ENCODE peak calls at places on chromosomes 6 and 20, in seven cellular contexts. One of them, this sample, is unnamed.
A peak's percentile ranks its signal among the peaks of the same experiment; 100 is the strongest.

GRCh38 chr20:57223648-57224489 is 42.6 kb downstream of the BMP7 start:
- DNase-seq in A549: no peak
- DNase-seq in H1: no peak
- DNase-seq in sigmoid colon: no peak
- DNase-seq in stomach: no peak
- DNase-seq in suprapubic skin: peak; percentile 89
- DNase-seq in tibial nerve: peak; percentile 70
- DNase-seq in this sample: no peak

GRCh38 chr20:1944345-1945099 is 49.3 kb downstream of the SIRPA start:
- DNase-seq in sigmoid colon: peak; percentile 53
- DNase-seq in H1: no peak
- DNase-seq in stomach: no peak
- DNase-seq in suprapubic skin: no peak
- DNase-seq in A549: no peak
- DNase-seq in tibial nerve: no peak
- DNase-seq in this sample: no peak

GRCh38 chr6:158042245-158042798 is 60.7 kb downstream of the SYNJ2 start:
- DNase-seq in H1: no peak
- DNase-seq in suprapubic skin: peak; percentile 77
- DNase-seq in sigmoid colon: peak; percentile 79
- DNase-seq in tibial nerve: no peak
- DNase-seq in A549: no peak
- DNase-seq in stomach: peak; percentile 79
- DNase-seq in this sample: peak; percentile 89

GRCh38 chr6:116392158-116393032 is 21.6 kb downstream of the DSE start:
- DNase-seq in stomach: no peak
- DNase-seq in suprapubic skin: no peak
- DNase-seq in sigmoid colon: no peak
- DNase-seq in H1: no peak
- DNase-seq in A549: no peak
- DNase-seq in tibial nerve: no peak
- DNase-seq in this sample: no peak

GRCh38 chr6:44388135-44388487 is 605 bp downstream of the CDC5L start:
- DNase-seq in A549: no peak
- DNase-seq in sigmoid colon: no peak
- DNase-seq in tibial nerve: peak; percentile 26
- DNase-seq in H1: no peak
- DNase-seq in suprapubic skin: no peak
- DNase-seq in stomach: no peak
- DNase-seq in this sample: peak; percentile 36

GRCh38 chr6:144036064-144036873 is 28.2 kb upstream of the PLAGL1 start:
- DNase-seq in A549: no peak
- DNase-seq in sigmoid colon: no peak
- DNase-seq in tibial nerve: no peak
- DNase-seq in suprapubic skin: no peak
- DNase-seq in H1: no peak
- DNase-seq in stomach: no peak
- DNase-seq in this sample: no peak

GRCh38 chr6:9657994-9658393 is 756.9 kb downstream of the TFAP2A start:
- DNase-seq in tibial nerve: no peak
- DNase-seq in suprapubic skin: no peak
- DNase-seq in H1: no peak
- DNase-seq in sigmoid colon: no peak
- DNase-seq in stomach: no peak
- DNase-seq in A549: no peak
- DNase-seq in this sample: no peak

GRCh38 chr6:115643762-115644161 is 416.9 kb downstream of the FRK start:
- DNase-seq in A549: no peak
- DNase-seq in suprapubic skin: no peak
- DNase-seq in H1: no peak
- DNase-seq in tibial nerve: no peak
- DNase-seq in sigmoid colon: no peak
- DNase-seq in stomach: no peak
- DNase-seq in this sample: no peak

GRCh38 chr6:151475653-151476523 is 17.9 kb upstream of the CCDC170 start:
- DNase-seq in A549: peak; percentile 25
- DNase-seq in sigmoid colon: no peak
- DNase-seq in tibial nerve: no peak
- DNase-seq in stomach: peak; percentile 38
- DNase-seq in suprapubic skin: no peak
- DNase-seq in H1: peak; percentile 62
- DNase-seq in this sample: peak; percentile 56

GRCh38 chr6:167493961-167494697 is 169.2 kb downstream of the TTLL2 start:
- DNase-seq in sigmoid colon: peak; percentile 60
- DNase-seq in A549: no peak
- DNase-seq in tibial nerve: peak; percentile 65
- DNase-seq in H1: no peak
- DNase-seq in suprapubic skin: no peak
- DNase-seq in stomach: no peak
- DNase-seq in this sample: no peak

GRCh38 chr20:23228912-23229311 is 121.7 kb upstream of the NXT1 start:
- DNase-seq in H1: peak; percentile 11
- DNase-seq in A549: no peak
- DNase-seq in stomach: no peak
- DNase-seq in sigmoid colon: no peak
- DNase-seq in tibial nerve: no peak
- DNase-seq in suprapubic skin: no peak
- DNase-seq in this sample: no peak

GRCh38 chr20:31764641-31765305 is 25.7 kb downstream of the TPX2 start:
- DNase-seq in sigmoid colon: no peak
- DNase-seq in H1: no peak
- DNase-seq in A549: no peak
- DNase-seq in suprapubic skin: no peak
- DNase-seq in stomach: no peak
- DNase-seq in tibial nerve: no peak
- DNase-seq in this sample: no peak

GRCh38 chr6:1079525-1079924 is 232.4 kb upstream of the FOXQ1 start:
- DNase-seq in sigmoid colon: no peak
- DNase-seq in H1: no peak
- DNase-seq in suprapubic skin: no peak
- DNase-seq in tibial nerve: no peak
- DNase-seq in A549: no peak
- DNase-seq in stomach: peak; percentile 70
- DNase-seq in this sample: no peak

GRCh38 chr6:142907017-142907470 is 37.9 kb downstream of the HIVEP2 start:
- DNase-seq in sigmoid colon: no peak
- DNase-seq in tibial nerve: no peak
- DNase-seq in H1: no peak
- DNase-seq in suprapubic skin: no peak
- DNase-seq in stomach: no peak
- DNase-seq in A549: no peak
- DNase-seq in this sample: no peak

GRCh38 chr20:37941332-37941731 is 38.4 kb downstream of the VSTM2L start:
- DNase-seq in stomach: peak; percentile 24
- DNase-seq in A549: peak; percentile 40
- DNase-seq in tibial nerve: no peak
- DNase-seq in sigmoid colon: no peak
- DNase-seq in H1: peak; percentile 57
- DNase-seq in suprapubic skin: peak; percentile 27
- DNase-seq in this sample: peak; percentile 58

DNA sequence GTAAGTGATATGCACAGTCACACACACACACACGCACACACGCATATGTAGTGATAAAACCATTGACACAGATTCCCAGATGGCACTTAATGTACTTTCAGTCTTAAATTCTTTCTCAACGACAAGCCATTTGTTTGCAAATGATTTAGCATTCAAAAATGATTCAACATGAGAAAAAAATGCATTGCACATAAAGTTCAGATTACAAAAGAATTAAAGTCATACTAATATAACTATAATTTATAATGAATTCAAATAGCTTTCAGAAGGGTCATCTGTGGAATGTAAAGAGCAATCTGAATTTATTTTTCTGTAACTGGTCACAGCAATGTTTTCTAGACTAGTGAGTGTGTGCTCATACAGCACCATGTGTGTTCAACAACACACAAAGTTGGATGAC is 521.6 kb upstream of the ZNF337 start:
- DNase-seq in H1: no peak
- DNase-seq in suprapubic skin: no peak
- DNase-seq in stomach: no peak
- DNase-seq in sigmoid colon: no peak
- DNase-seq in A549: no peak
- DNase-seq in tibial nerve: no peak
- DNase-seq in this sample: no peak
- TF ChIP-seq EP300 in H1: no peak
- TF ChIP-seq EP300 in suprapubic skin: no peak
- TF ChIP-seq EP300 in stomach: no peak
- TF ChIP-seq EP300 in sigmoid colon: no peak
- TF ChIP-seq EP300 in A549: no peak
- TF ChIP-seq EP300 in tibial nerve: no peak
- TF ChIP-seq EP300 in this sample: peak; percentile 68

DNA sequence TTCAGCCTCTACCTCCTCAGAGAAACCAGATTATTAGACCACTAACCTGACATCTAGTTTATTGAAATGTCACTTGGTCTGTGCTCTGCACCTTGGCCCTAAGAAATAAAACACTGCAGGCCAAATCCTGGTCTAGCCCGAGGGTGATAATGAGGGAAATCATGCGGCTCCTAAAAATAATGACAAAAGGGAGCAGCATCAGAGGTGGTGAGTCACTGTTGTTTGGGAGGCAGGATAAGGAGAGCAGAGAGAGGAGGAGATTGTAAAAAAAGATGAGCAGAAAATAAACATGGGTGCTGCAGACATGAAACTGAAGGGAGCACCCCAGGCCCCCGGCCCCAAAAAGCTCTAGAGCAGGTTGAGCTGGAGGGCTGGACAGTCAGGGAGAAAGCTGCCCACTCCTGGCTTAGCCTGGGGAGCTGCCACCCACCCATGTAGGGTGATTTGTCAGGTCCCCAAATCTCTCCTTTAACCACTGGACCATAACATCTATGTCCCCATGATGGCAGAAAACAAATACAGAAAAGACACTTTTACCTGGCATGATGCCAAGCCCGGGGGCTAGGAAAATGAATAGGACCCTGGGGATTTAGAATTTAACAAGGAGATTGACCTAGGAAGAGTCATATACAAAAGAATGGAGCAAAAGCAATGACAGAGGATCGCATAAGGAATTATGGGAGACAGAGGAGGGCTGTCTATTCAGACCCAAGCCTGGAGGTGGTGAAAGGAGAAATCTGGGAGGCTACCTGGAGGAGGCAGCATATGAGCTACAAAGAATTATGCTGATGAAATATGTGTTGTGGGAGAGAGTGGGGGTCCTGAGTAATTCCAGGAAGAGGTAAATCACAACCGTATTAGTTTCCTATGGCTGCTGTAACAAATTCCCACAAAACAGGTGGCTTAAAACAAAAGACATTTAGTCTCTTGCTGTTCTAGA is 103.7 kb downstream of the SNAP25 start:
- DNase-seq in suprapubic skin: no peak
- DNase-seq in A549: no peak
- DNase-seq in sigmoid colon: no peak
- DNase-seq in stomach: no peak
- DNase-seq in tibial nerve: no peak
- DNase-seq in H1: no peak
- DNase-seq in this sample: peak; percentile 9
- TF ChIP-seq EP300 in suprapubic skin: no peak
- TF ChIP-seq EP300 in A549: no peak
- TF ChIP-seq EP300 in sigmoid colon: no peak
- TF ChIP-seq EP300 in stomach: no peak
- TF ChIP-seq EP300 in tibial nerve: no peak
- TF ChIP-seq EP300 in H1: no peak
- TF ChIP-seq EP300 in this sample: no peak

GRCh38 chr6:13725052-13725451 is 13.4 kb upstream of the RANBP9 start:
- DNase-seq in A549: no peak
- DNase-seq in sigmoid colon: no peak
- DNase-seq in tibial nerve: no peak
- DNase-seq in H1: no peak
- DNase-seq in stomach: no peak
- DNase-seq in suprapubic skin: no peak
- DNase-seq in this sample: no peak

GRCh38 chr6:13722880-13723279 is 11.2 kb upstream of the RANBP9 start:
- DNase-seq in H1: no peak
- DNase-seq in A549: no peak
- DNase-seq in tibial nerve: no peak
- DNase-seq in stomach: no peak
- DNase-seq in sigmoid colon: no peak
- DNase-seq in suprapubic skin: no peak
- DNase-seq in this sample: no peak

GRCh38 chr6:13725570-13725969 is 13.9 kb upstream of the RANBP9 start:
- DNase-seq in H1: no peak
- DNase-seq in A549: no peak
- DNase-seq in stomach: peak; percentile 61
- DNase-seq in sigmoid colon: no peak
- DNase-seq in suprapubic skin: no peak
- DNase-seq in tibial nerve: no peak
- DNase-seq in this sample: no peak

GRCh38 chr6:13729891-13730290 is 18.3 kb upstream of the RANBP9 start:
- DNase-seq in sigmoid colon: no peak
- DNase-seq in H1: no peak
- DNase-seq in tibial nerve: no peak
- DNase-seq in stomach: no peak
- DNase-seq in suprapubic skin: no peak
- DNase-seq in A549: no peak
- DNase-seq in this sample: no peak

DNA sequence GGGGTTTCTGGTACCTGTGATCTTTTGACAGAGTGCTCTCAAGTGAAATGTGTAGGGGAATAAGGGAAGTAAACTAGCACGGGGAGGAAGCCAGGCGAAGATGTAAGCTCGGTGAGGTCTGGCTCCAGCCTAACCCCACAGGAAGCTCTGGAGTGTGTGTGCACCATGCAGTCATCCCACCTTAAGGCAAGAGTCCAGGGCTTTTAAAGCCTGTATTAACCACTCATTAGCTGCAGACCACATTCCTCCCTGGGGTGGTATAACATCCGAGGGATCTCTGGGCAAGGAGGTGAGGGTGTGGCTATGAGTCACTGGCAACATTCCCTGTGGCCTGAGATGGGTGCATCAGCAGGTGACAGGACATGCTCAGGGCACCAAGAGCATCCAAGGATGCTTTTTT is 12.5 kb upstream of the RANBP9 start:
- DNase-seq in H1: no peak
- DNase-seq in stomach: no peak
- DNase-seq in tibial nerve: no peak
- DNase-seq in A549: no peak
- DNase-seq in suprapubic skin: no peak
- DNase-seq in sigmoid colon: no peak
- DNase-seq in this sample: no peak
- TF ChIP-seq EP300 in H1: no peak
- TF ChIP-seq EP300 in stomach: no peak
- TF ChIP-seq EP300 in tibial nerve: no peak
- TF ChIP-seq EP300 in A549: no peak
- TF ChIP-seq EP300 in suprapubic skin: no peak
- TF ChIP-seq EP300 in sigmoid colon: no peak
- TF ChIP-seq EP300 in this sample: no peak

DNA sequence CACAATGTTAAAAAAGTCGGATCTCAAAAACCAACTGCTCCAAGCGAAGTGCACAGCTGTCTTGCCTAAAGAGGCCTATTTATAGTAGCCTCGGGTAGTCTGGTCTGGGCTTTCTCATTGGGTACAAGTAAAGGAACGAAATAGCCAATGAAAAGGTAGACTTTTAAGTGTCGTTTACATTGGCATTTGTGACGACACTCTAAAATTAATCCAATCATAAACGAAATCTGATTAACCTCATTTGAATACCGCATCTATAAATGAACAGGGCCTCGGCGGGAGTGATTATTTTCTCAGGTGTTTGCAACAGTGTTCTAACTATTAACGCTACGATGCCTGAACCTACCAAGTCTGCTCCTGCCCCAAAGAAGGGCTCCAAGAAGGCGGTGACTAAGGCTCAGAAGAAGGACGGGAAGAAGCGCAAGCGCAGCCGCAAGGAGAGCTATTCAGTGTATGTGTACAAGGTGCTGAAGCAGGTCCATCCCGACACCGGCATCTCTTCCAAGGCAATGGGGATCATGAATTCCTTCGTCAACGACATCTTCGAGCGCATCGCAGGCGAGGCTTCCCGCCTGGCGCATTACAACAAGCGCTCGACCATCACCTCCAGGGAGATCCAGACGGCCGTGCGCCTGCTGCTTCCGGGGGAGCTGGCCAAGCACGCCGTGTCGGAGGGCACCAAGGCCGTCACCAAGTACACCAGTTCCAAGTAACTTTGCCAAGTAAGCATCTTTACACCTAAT is 70.8 kb downstream of the HFE start:
- DNase-seq in tibial nerve: peak; percentile 70
- DNase-seq in sigmoid colon: peak; percentile 95
- DNase-seq in H1: peak; percentile 82
- DNase-seq in suprapubic skin: peak; percentile 86
- DNase-seq in A549: peak; percentile 87
- DNase-seq in stomach: peak; percentile 86
- DNase-seq in this sample: peak; percentile 82
- TF ChIP-seq EP300 in tibial nerve: peak; percentile 100
- TF ChIP-seq EP300 in sigmoid colon: no peak
- TF ChIP-seq EP300 in H1: no peak
- TF ChIP-seq EP300 in suprapubic skin: no peak
- TF ChIP-seq EP300 in A549: no peak
- TF ChIP-seq EP300 in stomach: no peak
- TF ChIP-seq EP300 in this sample: peak; percentile 49